ENCODE peak calls at places on chromosome 22, in nine cellular contexts. W is MM.1S, K is IMR-90, C is A673, Y is tibial nerve, J is stomach, U is kidney, D is HCT116, F is osteoblast. I is an unnamed sample.

GRCh38 chr22:50586416-50586815 is 3.8 kb upstream of the CHKB start:
- DNase-seq in J (no peak), F (peak), Y (no peak), W (no peak), U (no peak), C (no peak), K (no peak), D (no peak), I (no peak)

GRCh38 chr22:50691521-50691920 is 18.9 kb downstream of the SHANK3 start:
- DNase-seq in C (peak), F (peak), J (no peak), D (peak), U (no peak), Y (peak), W (peak), K (peak), I (no peak)

GRCh38 chr22:40036591-40037225 is 42.0 kb downstream of the FAM83F start:
- DNase-seq in D (peak), U (no peak), C (peak), Y (no peak), K (peak), F (peak), W (peak), J (peak), I (peak)

GRCh38 chr22:27113211-27114030 is 456.0 kb downstream of the MIAT start:
- DNase-seq in J (peak), F (peak), D (peak), C (peak), U (no peak), W (no peak), K (peak), Y (peak), I (peak)

GRCh38 chr22:25362215-25362882 is 142.9 kb downstream of the CRYBB2 start:
- DNase-seq in D (peak), F (peak), J (peak), W (peak), Y (peak), C (peak), K (peak), U (peak), I (peak)

GRCh38 chr22:17056807-17057206 is 28.0 kb upstream of the IL17RA start:
- DNase-seq in Y (no peak), J (no peak), K (no peak), W (no peak), F (no peak), D (no peak), U (peak), C (no peak), I (no peak)

GRCh38 chr22:29700206-29700948 is 19.4 kb upstream of the CABP7 start:
- DNase-seq in W (no peak), C (peak), F (peak), U (peak), K (peak), D (no peak), Y (no peak), J (no peak), I (no peak)

GRCh38 chr22:28963362-28963761 is 80.0 kb downstream of the ZNRF3 start:
- DNase-seq in F (no peak), C (no peak), Y (no peak), W (no peak), K (no peak), J (no peak), U (no peak), D (no peak), I (no peak)

GRCh38 chr22:39351689-39352214 is 2.0 kb downstream of the SYNGR1 start:
- DNase-seq in K (peak), U (no peak), D (no peak), F (peak), W (no peak), Y (no peak), C (peak), J (no peak), I (no peak)

GRCh38 chr22:39240841-39241631 is 3.7 kb downstream of the PDGFB start:
- DNase-seq in F (no peak), K (no peak), Y (no peak), D (peak), U (peak), W (peak), C (no peak), J (peak), I (peak)

GRCh38 chr22:45314054-45314721 is 4.5 kb downstream of the FAM118A start:
- DNase-seq in Y (no peak), U (peak), W (no peak), J (no peak), K (no peak), D (no peak), F (no peak), C (no peak), I (no peak)

GRCh38 chr22:50186789-50187523 is 1.2 kb downstream of the TRABD start:
- DNase-seq in W (peak), U (peak), C (peak), J (peak), K (peak), Y (no peak), F (peak), D (no peak), I (no peak)

GRCh38 chr22:45302047-45302446 is 7.7 kb upstream of the FAM118A start:
- DNase-seq in J (no peak), C (no peak), Y (no peak), D (no peak), F (peak), U (no peak), W (no peak), K (peak), I (no peak)

GRCh38 chr22:45626198-45626651 is 45.4 kb upstream of the ATXN10 start:
- DNase-seq in C (no peak), W (no peak), U (peak), F (no peak), D (peak), J (peak), Y (no peak), K (no peak), I (peak)

GRCh38 chr22:46586531-46587011 is 33.6 kb upstream of the GRAMD4 start:
- DNase-seq in C (no peak), D (no peak), J (no peak), W (no peak), F (peak), U (peak), K (no peak), Y (no peak), I (no peak)

GRCh38 chr22:17120281-17120680 is 879 bp downstream of the TMEM121B start:
- DNase-seq in Y (no peak), F (peak), D (no peak), W (peak), K (peak), U (peak), J (peak), C (peak), I (peak)

GRCh38 chr22:32850591-32851517 is 49.3 kb downstream of the TIMP3 start:
- DNase-seq in W (no peak), F (no peak), J (peak), C (no peak), K (no peak), D (no peak), U (no peak), Y (peak), I (no peak)

GRCh38 chr22:31954535-31955326 is 10.4 kb downstream of the YWHAH start:
- DNase-seq in U (peak), W (no peak), K (no peak), Y (no peak), D (no peak), C (no peak), F (no peak), J (no peak), I (no peak)

GRCh38 chr22:44023404-44024287 is 456 bp upstream of the PARVB start:
- DNase-seq in J (peak), F (peak), Y (no peak), C (peak), W (peak), D (no peak), U (peak), K (peak), I (no peak)

GRCh38 chr22:16955678-16956210 is 52.3 kb downstream of the GAB4 start:
- DNase-seq in J (no peak), U (no peak), D (no peak), C (no peak), W (no peak), Y (no peak), K (no peak), F (no peak), I (no peak)

GRCh38 chr22:39546889-39547586 is 14.5 kb upstream of the RPS19BP1 start:
- DNase-seq in F (peak), C (no peak), D (no peak), W (no peak), U (no peak), K (peak), Y (no peak), J (no peak), I (no peak)

GRCh38 chr22:36571991-36572390 is 43.0 kb upstream of the EIF3D start:
- DNase-seq in J (no peak), D (no peak), F (no peak), K (no peak), U (no peak), W (no peak), Y (no peak), C (no peak), I (no peak)

GRCh38 chr22:36924151-36924698 is 10.8 kb downstream of the CSF2RB start:
- DNase-seq in K (no peak), D (no peak), W (no peak), J (no peak), U (no peak), C (no peak), Y (no peak), F (peak), I (no peak)

GRCh38 chr22:29096736-29097669 is 24.2 kb downstream of the KREMEN1 start:
- DNase-seq in U (no peak), J (peak), D (no peak), F (peak), W (no peak), K (peak), C (no peak), Y (no peak), I (no peak)

GRCh38 chr22:35629406-35630234 is 12.5 kb upstream of the MB start:
- DNase-seq in C (peak), U (peak), K (peak), Y (peak), F (peak), J (peak), W (peak), D (peak), I (peak)

GRCh38 chr22:28710112-28710888 is 30.7 kb upstream of the TTC28 start:
- DNase-seq in J (no peak), C (peak), W (no peak), Y (no peak), F (peak), D (no peak), K (peak), U (no peak), I (peak)

GRCh38 chr22:25057013-25057881 is 104.7 kb downstream of the KIAA1671 start:
- DNase-seq in U (peak), C (peak), W (peak), D (peak), F (peak), K (no peak), Y (peak), J (peak), I (peak)

GRCh38 chr22:19631899-19632670 is 82.2 kb upstream of the SEPTIN5 start:
- DNase-seq in F (peak), U (peak), Y (no peak), K (peak), J (no peak), C (peak), W (no peak), D (peak), I (peak)
- TF ChIP-seq CTCF in F (peak), U (no peak), Y (no peak), K (peak), J (no peak), C (peak), W (peak), D (peak), I (peak)

GRCh38 chr22:41526226-41526531 is 18.1 kb downstream of the POLR3H start:
- DNase-seq in U (no peak), W (no peak), K (no peak), J (no peak), Y (no peak), D (no peak), C (no peak), F (no peak), I (no peak)

GRCh38 chr22:41528938-41529561 is 15.2 kb downstream of the POLR3H start:
- DNase-seq in W (no peak), D (no peak), J (no peak), K (no peak), F (peak), U (no peak), Y (no peak), C (no peak), I (no peak)

GRCh38 chr22:41528132-41528766 is 16.0 kb downstream of the POLR3H start:
- DNase-seq in D (no peak), K (no peak), U (no peak), W (no peak), J (no peak), F (peak), C (no peak), Y (no peak), I (no peak)

GRCh38 chr22:41525450-41526225 is 18.6 kb downstream of the POLR3H start:
- DNase-seq in J (no peak), K (no peak), U (no peak), Y (no peak), F (peak), D (no peak), W (no peak), C (no peak), I (no peak)

GRCh38 chr22:41526802-41527799 is 17.2 kb downstream of the POLR3H start:
- DNase-seq in K (peak), D (no peak), F (peak), U (no peak), C (peak), W (peak), Y (no peak), J (peak), I (peak)
- H3K27ac ChIP-seq in K (peak), D (peak), F (peak), U (no peak), C (peak), W (no peak), Y (peak), J (peak), I (peak)

GRCh38 chr22:19169947-19170318 is 8.6 kb downstream of the SLC25A1 start:
- DNase-seq in U (peak), K (no peak), W (no peak), Y (no peak), C (no peak), D (no peak), J (no peak), F (peak), I (no peak)

GRCh38 chr22:19167106-19167869 is 11.2 kb downstream of the SLC25A1 start:
- DNase-seq in Y (no peak), D (no peak), C (no peak), F (peak), J (no peak), K (no peak), W (no peak), U (no peak), I (no peak)

GRCh38 chr22:19169002-19169946 is 9.3 kb downstream of the SLC25A1 start:
- DNase-seq in J (no peak), K (no peak), W (no peak), U (no peak), F (peak), Y (no peak), D (no peak), C (no peak), I (no peak)

GRCh38 chr22:19166421-19166820 is 12.1 kb downstream of the SLC25A1 start:
- DNase-seq in D (no peak), J (no peak), K (no peak), W (no peak), U (no peak), C (no peak), F (peak), Y (no peak), I (no peak)

GRCh38 chr22:19168088-19168890 is 10.2 kb downstream of the SLC25A1 start:
- DNase-seq in W (no peak), C (no peak), J (no peak), Y (no peak), U (no peak), F (peak), K (no peak), D (no peak), I (no peak)
- TF ChIP-seq CTCF in W (peak), C (no peak), J (no peak), Y (no peak), U (no peak), F (no peak), K (no peak), D (peak), I (no peak)

DNA sequence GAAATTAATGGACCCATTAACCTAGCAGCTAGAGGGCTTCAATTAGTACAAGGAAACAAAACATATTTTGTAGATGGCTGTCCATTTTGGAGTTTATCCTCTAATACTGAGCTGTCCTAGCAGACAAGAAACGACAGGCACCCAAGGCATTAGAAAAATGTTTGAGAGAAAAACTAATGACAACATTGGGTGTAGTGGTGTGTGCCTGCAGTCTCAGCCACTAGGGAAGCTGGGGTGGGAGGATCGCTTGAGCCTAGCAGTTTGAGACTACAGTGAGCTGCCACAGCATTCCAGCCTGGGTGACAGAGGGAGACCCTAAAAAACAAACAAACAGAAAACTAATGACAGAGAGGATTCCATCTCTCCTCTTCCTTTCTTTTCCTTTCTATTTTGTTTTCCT is 1.5 kb downstream of the A4GALT start:
- DNase-seq in W (no peak), U (no peak), Y (no peak), D (no peak), J (no peak), C (peak), F (peak), K (no peak), I (no peak)
- H3K27ac ChIP-seq in W (no peak), U (peak), Y (peak), D (no peak), J (peak), C (peak), F (no peak), K (no peak), I (peak)

DNA sequence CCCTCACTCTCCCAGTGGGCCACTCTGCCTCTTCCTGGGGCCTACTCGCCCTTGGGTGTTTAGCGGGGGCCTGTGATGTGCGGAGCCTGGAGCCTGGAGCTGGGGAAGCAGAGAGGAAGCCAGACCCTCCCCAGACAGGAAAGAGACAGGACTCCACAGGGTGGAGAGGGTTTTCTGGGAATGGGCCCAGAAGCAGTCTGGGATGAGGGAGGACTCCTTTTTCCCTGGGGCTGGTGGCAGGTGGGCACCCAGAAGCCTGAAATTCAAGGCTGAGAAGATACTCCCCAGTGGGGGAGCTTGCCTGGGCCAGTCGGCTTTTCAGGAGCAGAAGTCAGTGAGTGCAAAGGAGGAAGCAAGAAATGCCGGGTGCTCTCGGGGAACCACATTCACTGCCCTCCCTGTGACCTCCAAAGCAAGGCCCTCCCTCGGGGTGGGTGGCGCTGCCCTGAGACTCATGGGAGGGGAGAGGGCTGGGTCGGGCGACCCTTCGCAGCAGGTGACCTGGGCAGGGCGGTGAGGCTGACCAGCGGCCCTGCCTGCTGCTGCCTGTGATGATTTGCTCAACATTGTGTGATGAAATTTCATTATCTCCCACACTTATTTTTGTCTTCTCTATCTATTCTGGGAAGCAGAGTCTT is 1377.4 kb downstream of the BRD1 start:
- DNase-seq in W (no peak), Y (no peak), K (no peak), U (peak), F (peak), D (no peak), J (no peak), C (no peak), I (no peak)
- TF ChIP-seq CTCF in W (no peak), Y (no peak), K (no peak), U (no peak), F (no peak), D (no peak), J (no peak), C (no peak), I (no peak)

I was measured in RWPE1.